ENCODE peak calls at places on chromosome 20, in eight cellular contexts. A is C1 segment of cervical spinal cord; U is NCI-H1105; R is NCI-H1092 treated with DMSO at 0.1 percent for 48 hours; M is left cardiac atrium; I is hypothalamus; F is stimulated activated CD4-positive, alpha-beta T cell treated with anti-CD3 and anti-CD28 coated beads, Interleukin-15, amount 100 ng/mL, for 24 hours; L is MV-4-11. G is an unnamed sample.

GRCh38 chr20:11919571-11919970 is 1.9 kb downstream of the BTBD3 start:
- DNase-seq in R (peak; percentile 62), I (no peak), M (no peak), F (no peak), L (no peak), U (no peak), A (no peak), G (no peak)

GRCh38 chr20:10005885-10006284 is 28.9 kb upstream of the ANKEF1 start:
- DNase-seq in U (no peak), A (no peak), F (no peak), M (no peak), I (no peak), L (peak; percentile 14), R (no peak), G (no peak)

GRCh38 chr20:62020935-62021701 is 44.6 kb downstream of the TAF4 start:
- DNase-seq in M (peak; percentile 69), I (no peak), A (no peak), U (no peak), R (peak; percentile 3), L (no peak), F (no peak), G (no peak)

GRCh38 chr20:11891081-11891826 is 26.4 kb upstream of the BTBD3 start:
- DNase-seq in I (peak; percentile 68), L (peak; percentile 34), R (peak; percentile 43), F (peak; percentile 52), M (peak; percentile 71), U (peak; percentile 67), A (peak; percentile 83), G (peak; percentile 43)

GRCh38 chr20:19775353-19776201 is 17.5 kb downstream of the RIN2 start:
- DNase-seq in U (no peak), A (no peak), M (no peak), I (no peak), R (no peak), F (no peak), L (no peak), G (no peak)

GRCh38 chr20:24470031-24470781 is 777 bp downstream of the SYNDIG1 start:
- DNase-seq in A (peak; percentile 74), M (no peak), I (peak; percentile 57), L (no peak), F (no peak), U (peak; percentile 32), R (no peak), G (no peak)

GRCh38 chr20:47973519-47974233 is 188.4 kb upstream of the SULF2 start:
- DNase-seq in R (no peak), L (peak; percentile 38), A (peak; percentile 67), I (no peak), F (no peak), U (no peak), M (peak; percentile 52), G (peak; percentile 74)

GRCh38 chr20:6014957-6015356 is 38.9 kb downstream of the LRRN4 start:
- DNase-seq in M (no peak), U (no peak), R (no peak), A (no peak), F (no peak), I (no peak), L (no peak), G (no peak)

GRCh38 chr20:58256842-58257241 is 28.4 kb upstream of the ANKRD60 start:
- DNase-seq in I (no peak), L (peak; percentile 19), R (no peak), F (no peak), A (no peak), U (no peak), M (no peak), G (peak; percentile 89)

GRCh38 chr20:64188682-64189529 is 24.7 kb downstream of the MYT1 start:
- DNase-seq in I (no peak), M (no peak), L (peak; percentile 55), R (peak; percentile 7), U (no peak), F (no peak), A (no peak), G (peak; percentile 98)

GRCh38 chr20:10961651-10962288 is 288.0 kb upstream of the JAG1 start:
- DNase-seq in L (no peak), A (no peak), M (no peak), F (no peak), R (peak; percentile 34), U (peak; percentile 54), I (no peak), G (peak; percentile 21)

GRCh38 chr20:34891166-34892062 is 15.0 kb downstream of the ACSS2 start:
- DNase-seq in M (no peak), U (no peak), I (no peak), L (peak; percentile 88), A (no peak), F (peak; percentile 57), R (no peak), G (no peak)

GRCh38 chr20:62362991-62363919 is 3.9 kb downstream of the LAMA5 start:
- DNase-seq in M (peak; percentile 30), L (no peak), U (no peak), A (no peak), I (no peak), F (no peak), R (no peak), G (peak; percentile 54)

G was measured in lung microvascular endothelial cell.